ENCODE peak calls at places on chromosomes 1 and 21, in six cellular contexts. One of them, this sample, is unnamed.

GRCh38 chr1:204520834-204521709 is 4.9 kb downstream of the MDM4 start:
- DNase-seq in neuronal stem cell: no peak
- DNase-seq in mesenchymal stem cell: peak
- DNase-seq in H1: no peak
- DNase-seq in IMR-90: peak
- DNase-seq in trophoblast cell: no peak
- DNase-seq in this sample: no peak

GRCh38 chr1:2312589-2313301 is 78.6 kb downstream of the MORN1 start:
- DNase-seq in neuronal stem cell: no peak
- DNase-seq in mesenchymal stem cell: peak
- DNase-seq in H1: no peak
- DNase-seq in IMR-90: no peak
- DNase-seq in trophoblast cell: peak
- DNase-seq in this sample: no peak

GRCh38 chr1:88731475-88731874 is 47.4 kb downstream of the PKN2 start:
- DNase-seq in neuronal stem cell: no peak
- DNase-seq in mesenchymal stem cell: peak
- DNase-seq in H1: no peak
- DNase-seq in IMR-90: peak
- DNase-seq in trophoblast cell: no peak
- DNase-seq in this sample: no peak

GRCh38 chr1:223700388-223700918 is 11.9 kb upstream of the CAPN2 start:
- DNase-seq in neuronal stem cell: no peak
- DNase-seq in mesenchymal stem cell: peak
- DNase-seq in H1: no peak
- DNase-seq in IMR-90: peak
- DNase-seq in trophoblast cell: no peak
- DNase-seq in this sample: peak

GRCh38 chr1:172742599-172743500 is 83.9 kb downstream of the FASLG start:
- DNase-seq in neuronal stem cell: no peak
- DNase-seq in mesenchymal stem cell: peak
- DNase-seq in H1: no peak
- DNase-seq in IMR-90: peak
- DNase-seq in trophoblast cell: no peak
- DNase-seq in this sample: peak

GRCh38 chr1:167880570-167880969 is 33.4 kb downstream of the ADCY10 start:
- DNase-seq in neuronal stem cell: no peak
- DNase-seq in mesenchymal stem cell: no peak
- DNase-seq in H1: no peak
- DNase-seq in IMR-90: peak
- DNase-seq in trophoblast cell: no peak
- DNase-seq in this sample: no peak

GRCh38 chr1:165129568-165130164 is 226.8 kb downstream of the LMX1A start:
- DNase-seq in neuronal stem cell: peak
- DNase-seq in mesenchymal stem cell: peak
- DNase-seq in H1: peak
- DNase-seq in IMR-90: peak
- DNase-seq in trophoblast cell: peak
- DNase-seq in this sample: peak

GRCh38 chr1:80640978-80641377 is 1159.8 kb upstream of the ADGRL2 start:
- DNase-seq in neuronal stem cell: no peak
- DNase-seq in mesenchymal stem cell: no peak
- DNase-seq in H1: no peak
- DNase-seq in IMR-90: no peak
- DNase-seq in trophoblast cell: no peak
- DNase-seq in this sample: no peak

GRCh38 chr1:199151634-199152429 is 513.0 kb downstream of the PTPRC start:
- DNase-seq in neuronal stem cell: no peak
- DNase-seq in mesenchymal stem cell: no peak
- DNase-seq in H1: no peak
- DNase-seq in IMR-90: no peak
- DNase-seq in trophoblast cell: no peak
- DNase-seq in this sample: no peak

GRCh38 chr1:160210563-160210962 is 5.4 kb downstream of the PEA15 start:
- DNase-seq in neuronal stem cell: no peak
- DNase-seq in mesenchymal stem cell: no peak
- DNase-seq in H1: no peak
- DNase-seq in IMR-90: no peak
- DNase-seq in trophoblast cell: no peak
- DNase-seq in this sample: no peak

GRCh38 chr1:117967472-117967871 is 37.9 kb downstream of the WDR3 start:
- DNase-seq in neuronal stem cell: peak
- DNase-seq in mesenchymal stem cell: peak
- DNase-seq in H1: no peak
- DNase-seq in IMR-90: peak
- DNase-seq in trophoblast cell: no peak
- DNase-seq in this sample: peak

GRCh38 chr1:28668956-28669719 is 554 bp downstream of the GMEB1 start:
- DNase-seq in neuronal stem cell: peak
- DNase-seq in mesenchymal stem cell: peak
- DNase-seq in H1: no peak
- DNase-seq in IMR-90: peak
- DNase-seq in trophoblast cell: peak
- DNase-seq in this sample: peak
- H2AK5ac ChIP-seq in neuronal stem cell: peak
- H2AK5ac ChIP-seq in mesenchymal stem cell: no peak
- H2AK5ac ChIP-seq in H1: peak
- H2AK5ac ChIP-seq in IMR-90: peak
- H2AK5ac ChIP-seq in trophoblast cell: peak
- H2AK5ac ChIP-seq in this sample: no peak

GRCh38 chr1:81873946-81874345 is 73.2 kb downstream of the ADGRL2 start:
- DNase-seq in neuronal stem cell: no peak
- DNase-seq in mesenchymal stem cell: no peak
- DNase-seq in H1: no peak
- DNase-seq in IMR-90: no peak
- DNase-seq in trophoblast cell: no peak
- DNase-seq in this sample: no peak
- H3K4me2 ChIP-seq in neuronal stem cell: no peak
- H3K4me2 ChIP-seq in mesenchymal stem cell: no peak
- H3K4me2 ChIP-seq in H1: no peak
- H3K4me2 ChIP-seq in IMR-90: no peak
- H3K4me2 ChIP-seq in trophoblast cell: no peak
- H3K4me2 ChIP-seq in this sample: no peak

DNA sequence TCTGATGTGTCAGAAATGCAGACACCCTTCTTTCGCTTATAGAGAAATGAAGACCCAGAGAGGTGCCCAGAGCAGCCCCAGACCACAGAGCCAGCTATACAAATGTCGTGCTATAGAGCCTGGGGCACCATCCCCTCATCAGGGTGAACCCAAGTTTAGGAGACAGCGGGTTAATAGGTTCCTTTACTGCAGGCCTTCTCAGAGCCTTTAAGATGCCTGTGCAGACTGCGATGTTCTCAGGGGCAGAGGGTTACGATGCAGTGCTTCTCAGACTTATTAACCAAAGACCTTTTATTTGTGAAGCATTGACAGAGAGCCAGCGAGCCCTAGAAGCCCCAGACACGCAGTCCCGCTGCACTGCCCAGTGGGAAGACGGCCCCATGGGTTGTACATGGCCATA is 46.9 kb downstream of the STPG1 start:
- DNase-seq in neuronal stem cell: no peak
- DNase-seq in mesenchymal stem cell: no peak
- DNase-seq in H1: no peak
- DNase-seq in IMR-90: no peak
- DNase-seq in trophoblast cell: no peak
- DNase-seq in this sample: no peak
- H3K4me3 ChIP-seq in neuronal stem cell: no peak
- H3K4me3 ChIP-seq in mesenchymal stem cell: no peak
- H3K4me3 ChIP-seq in H1: no peak
- H3K4me3 ChIP-seq in IMR-90: no peak
- H3K4me3 ChIP-seq in trophoblast cell: no peak
- H3K4me3 ChIP-seq in this sample: no peak

DNA sequence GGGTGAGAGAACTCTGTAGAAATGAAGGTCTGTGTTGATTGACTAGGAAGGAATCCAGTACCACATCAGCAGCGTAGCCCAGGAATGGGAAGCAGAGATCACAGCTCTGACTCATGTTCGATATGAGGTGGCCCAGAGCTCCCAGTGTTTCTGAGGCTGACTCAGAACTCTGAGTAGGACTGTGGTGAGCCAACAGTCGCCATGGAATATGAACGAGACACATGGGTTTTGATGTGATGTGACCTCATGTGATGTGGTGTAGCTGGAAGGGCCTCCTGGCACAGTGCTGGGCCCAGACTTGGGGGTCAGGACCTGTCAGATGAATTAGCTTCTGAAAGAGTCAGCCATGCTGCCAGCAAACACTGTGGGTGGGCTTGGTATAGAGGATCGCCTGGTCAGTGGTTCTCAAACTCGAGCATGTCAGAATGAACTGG is 237.0 kb downstream of the MRPL39 start:
- DNase-seq in neuronal stem cell: no peak
- DNase-seq in mesenchymal stem cell: peak
- DNase-seq in H1: no peak
- DNase-seq in IMR-90: peak
- DNase-seq in trophoblast cell: no peak
- DNase-seq in this sample: peak
- H2AK5ac ChIP-seq in neuronal stem cell: no peak
- H2AK5ac ChIP-seq in mesenchymal stem cell: no peak
- H2AK5ac ChIP-seq in H1: no peak
- H2AK5ac ChIP-seq in IMR-90: peak
- H2AK5ac ChIP-seq in trophoblast cell: no peak
- H2AK5ac ChIP-seq in this sample: no peak

GRCh38 chr1:169100883-169101214 is 5.6 kb upstream of the ATP1B1 start:
- DNase-seq in neuronal stem cell: no peak
- DNase-seq in mesenchymal stem cell: no peak
- DNase-seq in H1: no peak
- DNase-seq in IMR-90: no peak
- DNase-seq in trophoblast cell: no peak
- DNase-seq in this sample: no peak
- H3K4me2 ChIP-seq in neuronal stem cell: no peak
- H3K4me2 ChIP-seq in mesenchymal stem cell: no peak
- H3K4me2 ChIP-seq in H1: no peak
- H3K4me2 ChIP-seq in IMR-90: no peak
- H3K4me2 ChIP-seq in trophoblast cell: no peak
- H3K4me2 ChIP-seq in this sample: no peak

GRCh38 chr1:184387871-184388670 is 1.2 kb downstream of the C1orf21 start:
- DNase-seq in neuronal stem cell: no peak
- DNase-seq in mesenchymal stem cell: peak
- DNase-seq in H1: no peak
- DNase-seq in IMR-90: peak
- DNase-seq in trophoblast cell: peak
- DNase-seq in this sample: peak

GRCh38 chr1:184388671-184389292 is 2.0 kb downstream of the C1orf21 start:
- DNase-seq in neuronal stem cell: no peak
- DNase-seq in mesenchymal stem cell: no peak
- DNase-seq in H1: no peak
- DNase-seq in IMR-90: no peak
- DNase-seq in trophoblast cell: no peak
- DNase-seq in this sample: no peak

GRCh38 chr1:184390889-184391288 is 4.1 kb downstream of the C1orf21 start:
- DNase-seq in neuronal stem cell: no peak
- DNase-seq in mesenchymal stem cell: peak
- DNase-seq in H1: no peak
- DNase-seq in IMR-90: no peak
- DNase-seq in trophoblast cell: no peak
- DNase-seq in this sample: no peak

GRCh38 chr1:184387069-184387870 is 441 bp downstream of the C1orf21 start:
- DNase-seq in neuronal stem cell: no peak
- DNase-seq in mesenchymal stem cell: peak
- DNase-seq in H1: no peak
- DNase-seq in IMR-90: peak
- DNase-seq in trophoblast cell: no peak
- DNase-seq in this sample: peak

DNA sequence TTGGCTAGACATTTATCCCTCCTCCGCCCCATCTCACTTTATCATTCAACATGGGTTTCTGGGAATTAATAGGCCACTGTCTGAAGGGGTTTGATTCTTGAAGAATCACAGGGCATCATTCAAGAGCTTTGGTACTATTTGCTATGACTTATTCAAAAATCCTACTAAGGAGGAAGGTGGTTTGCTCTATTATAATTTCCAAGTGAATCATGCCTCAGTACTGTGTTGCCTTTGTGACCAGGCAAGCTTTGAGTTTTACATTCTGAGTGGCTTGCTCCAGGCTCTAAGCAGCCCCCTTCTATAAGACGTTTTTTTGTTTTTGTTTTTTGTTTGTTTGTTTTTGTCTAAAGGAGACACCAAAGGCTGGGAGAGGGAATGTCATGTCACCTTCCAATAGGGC is 2.6 kb downstream of the C1orf21 start:
- DNase-seq in neuronal stem cell: no peak
- DNase-seq in mesenchymal stem cell: no peak
- DNase-seq in H1: no peak
- DNase-seq in IMR-90: peak
- DNase-seq in trophoblast cell: no peak
- DNase-seq in this sample: no peak
- H3K4me3 ChIP-seq in neuronal stem cell: no peak
- H3K4me3 ChIP-seq in mesenchymal stem cell: peak
- H3K4me3 ChIP-seq in H1: peak
- H3K4me3 ChIP-seq in IMR-90: no peak
- H3K4me3 ChIP-seq in trophoblast cell: no peak
- H3K4me3 ChIP-seq in this sample: no peak

This sample was measured in mesendoderm.